ENCODE peak calls at places on chromosomes 2 and 18, in ten cellular contexts. K is endothelial cell of umbilical vein, F is GM23338, W is HCT116, H is suprapubic skin, N is breast epithelium, J is Panc1, I is sigmoid colon, Z is stomach, D is K562. X is an unnamed sample.

GRCh38 chr2:141630531-141630930 is 500.3 kb downstream of the LRP1B start:
- DNase-seq in K (no peak), F (no peak), W (no peak), H (no peak), N (no peak), J (no peak), I (no peak), Z (no peak), D (no peak), X (no peak)

GRCh38 chr18:30889582-30890301 is 152.8 kb downstream of the DSC3 start:
- DNase-seq in K (peak; percentile 33), F (peak; percentile 75), W (peak; percentile 23), H (no peak), N (no peak), J (peak; percentile 8), I (no peak), Z (no peak), D (no peak), X (no peak)

GRCh38 chr18:13137041-13137938 is 81.3 kb upstream of the LDLRAD4 start:
- DNase-seq in K (peak; percentile 22), F (peak; percentile 39), W (no peak), H (no peak), N (no peak), J (no peak), I (no peak), Z (peak; percentile 37), D (no peak), X (no peak)

GRCh38 chr18:43277164-43277600 is at the start of gene SYT4:
- DNase-seq in K (peak; percentile 19), F (peak; percentile 93), W (no peak), H (no peak), N (no peak), J (no peak), I (no peak), Z (peak; percentile 47), D (no peak), X (peak; percentile 35)

GRCh38 chr2:112821682-112822081 is 14.9 kb downstream of the IL1B start:
- DNase-seq in K (no peak), F (no peak), W (no peak), H (no peak), N (no peak), J (no peak), I (no peak), Z (no peak), D (no peak), X (no peak)

GRCh38 chr2:234795272-234795920 is 156.4 kb upstream of the SH3BP4 start:
- DNase-seq in K (no peak), F (no peak), W (no peak), H (no peak), N (no peak), J (no peak), I (no peak), Z (no peak), D (no peak), X (no peak)

GRCh38 chr2:233803994-233804393 is 25.9 kb downstream of the MROH2A start:
- DNase-seq in K (no peak), F (no peak), W (no peak), H (peak; percentile 45), N (no peak), J (no peak), I (peak; percentile 43), Z (peak; percentile 14), D (no peak), X (no peak)

GRCh38 chr2:162928356-162928755 is 89.8 kb upstream of the KCNH7 start:
- DNase-seq in K (no peak), F (no peak), W (no peak), H (no peak), N (no peak), J (no peak), I (no peak), Z (no peak), D (no peak), X (no peak)

GRCh38 chr2:30691091-30691947 is 115.9 kb downstream of the CAPN13 start:
- DNase-seq in K (no peak), F (no peak), W (no peak), H (no peak), N (no peak), J (no peak), I (peak; percentile 25), Z (no peak), D (no peak), X (no peak)

GRCh38 chr2:29235411-29235810 is 120.2 kb downstream of the CLIP4 start:
- DNase-seq in K (no peak), F (no peak), W (no peak), H (peak; percentile 43), N (peak; percentile 14), J (no peak), I (peak; percentile 24), Z (no peak), D (no peak), X (no peak)

GRCh38 chr18:36176177-36176584 is 11.1 kb upstream of the MOCOS start:
- DNase-seq in K (no peak), F (no peak), W (no peak), H (no peak), N (no peak), J (no peak), I (no peak), Z (no peak), D (no peak), X (no peak)

DNA sequence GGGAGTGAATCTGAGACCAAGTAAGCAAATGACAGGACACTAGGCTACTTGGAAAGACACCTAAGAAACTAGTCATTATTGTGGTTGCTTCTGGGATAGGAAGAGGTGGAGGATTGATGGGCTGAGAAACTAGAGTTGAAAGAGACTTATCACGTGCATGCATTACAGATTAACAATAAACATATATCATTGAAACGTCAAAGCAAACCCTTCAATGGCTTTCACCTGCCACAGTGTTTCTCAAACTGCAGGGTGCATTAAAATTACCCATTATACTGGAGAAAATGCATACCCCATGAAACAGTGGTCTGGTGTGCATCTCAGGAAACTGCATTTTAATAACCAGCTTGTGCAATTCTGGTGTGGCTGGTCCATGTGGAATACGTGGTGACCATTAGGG is 318.8 kb downstream of the SMAD2 start:
- DNase-seq in K (no peak), F (no peak), W (no peak), H (no peak), N (no peak), J (no peak), I (no peak), Z (no peak), D (no peak), X (no peak)
- TF ChIP-seq POLR2AphosphoS5 in K (no peak), F (no peak), W (no peak), H (no peak), N (no peak), J (no peak), I (no peak), Z (no peak), D (no peak), X (no peak)

GRCh38 chr2:101463885-101464653 is 10.8 kb downstream of the RFX8 start:
- DNase-seq in K (peak; percentile 95), F (no peak), W (no peak), H (no peak), N (no peak), J (no peak), I (no peak), Z (no peak), D (no peak), X (peak; percentile 69)

GRCh38 chr2:101467306-101467705 is 7.6 kb downstream of the RFX8 start:
- DNase-seq in K (no peak), F (peak; percentile 40), W (no peak), H (no peak), N (no peak), J (no peak), I (no peak), Z (no peak), D (no peak), X (no peak)

GRCh38 chr2:101466426-101466825 is 8.5 kb downstream of the RFX8 start:
- DNase-seq in K (peak; percentile 49), F (no peak), W (no peak), H (no peak), N (no peak), J (no peak), I (no peak), Z (no peak), D (no peak), X (no peak)

GRCh38 chr2:101463458-101463857 is 11.5 kb downstream of the RFX8 start:
- DNase-seq in K (no peak), F (no peak), W (no peak), H (no peak), N (no peak), J (no peak), I (no peak), Z (no peak), D (no peak), X (no peak)

GRCh38 chr2:101464841-101465240 is 10.1 kb downstream of the RFX8 start:
- DNase-seq in K (peak; percentile 62), F (no peak), W (no peak), H (no peak), N (no peak), J (no peak), I (no peak), Z (no peak), D (no peak), X (no peak)
- H3K36me3 ChIP-seq in K (no peaks in the 10 kb centered on the region), F (no peaks in the 10 kb centered on the region), W (no peaks in the 10 kb centered on the region), H (no peaks in the 10 kb centered on the region), N (no peaks in the 10 kb centered on the region), J (no peaks in the 10 kb centered on the region), I (no peaks in the 10 kb centered on the region), Z (no peaks in the 10 kb centered on the region), D (no peaks in the 10 kb centered on the region), X (no peaks in the 10 kb centered on the region)

GRCh38 chr18:33735428-33735827 is 157.4 kb downstream of the ASXL3 start:
- DNase-seq in K (no peak), F (peak; percentile 28), W (no peak), H (no peak), N (no peak), J (no peak), I (no peak), Z (no peak), D (no peak), X (no peak)

GRCh38 chr18:33729556-33729955 is 151.5 kb downstream of the ASXL3 start:
- DNase-seq in K (no peak), F (no peak), W (no peak), H (no peak), N (no peak), J (no peak), I (no peak), Z (no peak), D (no peak), X (no peak)

GRCh38 chr18:33733376-33733775 is 155.4 kb downstream of the ASXL3 start:
- DNase-seq in K (no peak), F (no peak), W (no peak), H (no peak), N (no peak), J (no peak), I (no peak), Z (no peak), D (no peak), X (no peak)
- TF ChIP-seq POLR2AphosphoS5 in K (no peak), F (no peak), W (no peak), H (no peak), N (no peak), J (no peak), I (no peak), Z (no peak), D (no peak), X (no peak)

GRCh38 chr18:23519725-23520124 is 16.4 kb downstream of the RMC1 start:
- DNase-seq in K (peak; percentile 43), F (no peak), W (no peak), H (no peak), N (no peak), J (no peak), I (no peak), Z (no peak), D (no peak), X (no peak)
- H3K36me3 ChIP-seq in K (peaks cover 24% of the 10 kb centered on the region), F (peaks cover 42% of the 10 kb centered on the region), W (peaks cover 38% of the 10 kb centered on the region), H (peaks cover 68% of the 10 kb centered on the region), N (no peaks in the 10 kb centered on the region), J (peaks cover 18% of the 10 kb centered on the region), I (peaks cover 61% of the 10 kb centered on the region), Z (peaks cover 98% of the 10 kb centered on the region), D (peaks cover 90% of the 10 kb centered on the region), X (peaks cover 37% of the 10 kb centered on the region)